ENCODE peak calls at places on chromosomes 7 and 10, in seven cellular contexts. One of them, this sample, is unnamed.

GRCh38 chr10:124701435-124701834 is 42.7 kb downstream of the FAM53B start:
- DNase-seq in epithelial cell of esophagus: no peak
- DNase-seq in AG10803: peak
- DNase-seq in thoracic aorta: peak
- DNase-seq in choroid plexus epithelial cell: peak
- DNase-seq in cardiac fibroblast: peak
- DNase-seq in tibial artery: peak
- DNase-seq in this sample: peak

GRCh38 chr7:151174246-151175046 is 7.0 kb upstream of the GBX1 start:
- DNase-seq in epithelial cell of esophagus: no peak
- DNase-seq in AG10803: no peak
- DNase-seq in thoracic aorta: no peak
- DNase-seq in choroid plexus epithelial cell: peak
- DNase-seq in cardiac fibroblast: peak
- DNase-seq in tibial artery: peak
- DNase-seq in this sample: peak

GRCh38 chr7:33395340-33395739 is 266.0 kb downstream of the BBS9 start:
- DNase-seq in epithelial cell of esophagus: no peak
- DNase-seq in AG10803: no peak
- DNase-seq in thoracic aorta: no peak
- DNase-seq in choroid plexus epithelial cell: peak
- DNase-seq in cardiac fibroblast: no peak
- DNase-seq in tibial artery: no peak
- DNase-seq in this sample: peak

GRCh38 chr10:23198610-23198939 is 6.5 kb downstream of the PTF1A start:
- DNase-seq in epithelial cell of esophagus: no peak
- DNase-seq in AG10803: no peak
- DNase-seq in thoracic aorta: no peak
- DNase-seq in choroid plexus epithelial cell: no peak
- DNase-seq in cardiac fibroblast: no peak
- DNase-seq in tibial artery: no peak
- DNase-seq in this sample: no peak

GRCh38 chr7:50275430-50275829 is 29.1 kb upstream of the IKZF1 start:
- DNase-seq in epithelial cell of esophagus: no peak
- DNase-seq in AG10803: no peak
- DNase-seq in thoracic aorta: no peak
- DNase-seq in choroid plexus epithelial cell: no peak
- DNase-seq in cardiac fibroblast: no peak
- DNase-seq in tibial artery: no peak
- DNase-seq in this sample: no peak

GRCh38 chr10:43377393-43377883 is 6.0 kb downstream of the FXYD4 start:
- DNase-seq in epithelial cell of esophagus: peak
- DNase-seq in AG10803: no peak
- DNase-seq in thoracic aorta: no peak
- DNase-seq in choroid plexus epithelial cell: no peak
- DNase-seq in cardiac fibroblast: no peak
- DNase-seq in tibial artery: peak
- DNase-seq in this sample: no peak

GRCh38 chr10:84226616-84227015 is 1.3 kb upstream of the LRIT2 start:
- DNase-seq in epithelial cell of esophagus: no peak
- DNase-seq in AG10803: no peak
- DNase-seq in thoracic aorta: no peak
- DNase-seq in choroid plexus epithelial cell: no peak
- DNase-seq in cardiac fibroblast: no peak
- DNase-seq in tibial artery: no peak
- DNase-seq in this sample: no peak

GRCh38 chr10:95906675-95907453 is 911 bp upstream of the CC2D2B start:
- DNase-seq in epithelial cell of esophagus: peak
- DNase-seq in AG10803: peak
- DNase-seq in thoracic aorta: peak
- DNase-seq in choroid plexus epithelial cell: peak
- DNase-seq in cardiac fibroblast: peak
- DNase-seq in tibial artery: peak
- DNase-seq in this sample: peak

GRCh38 chr10:85558533-85558932 is 808.1 kb downstream of the GRID1 start:
- DNase-seq in epithelial cell of esophagus: peak
- DNase-seq in AG10803: peak
- DNase-seq in thoracic aorta: no peak
- DNase-seq in choroid plexus epithelial cell: no peak
- DNase-seq in cardiac fibroblast: no peak
- DNase-seq in tibial artery: no peak
- DNase-seq in this sample: peak

GRCh38 chr10:76942556-76943416 is 694.8 kb downstream of the KCNMA1 start:
- DNase-seq in epithelial cell of esophagus: peak
- DNase-seq in AG10803: peak
- DNase-seq in thoracic aorta: no peak
- DNase-seq in choroid plexus epithelial cell: peak
- DNase-seq in cardiac fibroblast: peak
- DNase-seq in tibial artery: no peak
- DNase-seq in this sample: peak

GRCh38 chr10:69428138-69428537 is 11.4 kb upstream of the TACR2 start:
- DNase-seq in epithelial cell of esophagus: no peak
- DNase-seq in AG10803: no peak
- DNase-seq in thoracic aorta: no peak
- DNase-seq in choroid plexus epithelial cell: no peak
- DNase-seq in cardiac fibroblast: no peak
- DNase-seq in tibial artery: no peak
- DNase-seq in this sample: no peak

GRCh38 chr10:52216852-52217251 is 97.2 kb upstream of the DKK1 start:
- DNase-seq in epithelial cell of esophagus: peak
- DNase-seq in AG10803: peak
- DNase-seq in thoracic aorta: no peak
- DNase-seq in choroid plexus epithelial cell: peak
- DNase-seq in cardiac fibroblast: peak
- DNase-seq in tibial artery: no peak
- DNase-seq in this sample: peak

GRCh38 chr10:109277456-109277855 is 645.9 kb downstream of the XPNPEP1 start:
- DNase-seq in epithelial cell of esophagus: no peak
- DNase-seq in AG10803: peak
- DNase-seq in thoracic aorta: no peak
- DNase-seq in choroid plexus epithelial cell: no peak
- DNase-seq in cardiac fibroblast: peak
- DNase-seq in tibial artery: no peak
- DNase-seq in this sample: no peak

GRCh38 chr7:83465643-83466042 is 183.3 kb downstream of the SEMA3E start:
- DNase-seq in epithelial cell of esophagus: no peak
- DNase-seq in AG10803: no peak
- DNase-seq in thoracic aorta: no peak
- DNase-seq in choroid plexus epithelial cell: no peak
- DNase-seq in cardiac fibroblast: no peak
- DNase-seq in tibial artery: no peak
- DNase-seq in this sample: no peak

GRCh38 chr10:117480097-117480496 is 62.4 kb upstream of the EMX2 start:
- DNase-seq in epithelial cell of esophagus: no peak
- DNase-seq in AG10803: no peak
- DNase-seq in thoracic aorta: no peak
- DNase-seq in choroid plexus epithelial cell: no peak
- DNase-seq in cardiac fibroblast: no peak
- DNase-seq in tibial artery: no peak
- DNase-seq in this sample: no peak

GRCh38 chr10:117476716-117477115 is 65.8 kb upstream of the EMX2 start:
- DNase-seq in epithelial cell of esophagus: no peak
- DNase-seq in AG10803: peak
- DNase-seq in thoracic aorta: no peak
- DNase-seq in choroid plexus epithelial cell: no peak
- DNase-seq in cardiac fibroblast: no peak
- DNase-seq in tibial artery: no peak
- DNase-seq in this sample: no peak

GRCh38 chr10:117476281-117476680 is 66.3 kb upstream of the EMX2 start:
- DNase-seq in epithelial cell of esophagus: no peak
- DNase-seq in AG10803: peak
- DNase-seq in thoracic aorta: no peak
- DNase-seq in choroid plexus epithelial cell: no peak
- DNase-seq in cardiac fibroblast: no peak
- DNase-seq in tibial artery: no peak
- DNase-seq in this sample: no peak

GRCh38 chr10:117477241-117477947 is 65.2 kb upstream of the EMX2 start:
- DNase-seq in epithelial cell of esophagus: no peak
- DNase-seq in AG10803: peak
- DNase-seq in thoracic aorta: no peak
- DNase-seq in choroid plexus epithelial cell: no peak
- DNase-seq in cardiac fibroblast: no peak
- DNase-seq in tibial artery: peak
- DNase-seq in this sample: no peak

GRCh38 chr10:117477961-117478670 is 64.4 kb upstream of the EMX2 start:
- DNase-seq in epithelial cell of esophagus: peak
- DNase-seq in AG10803: peak
- DNase-seq in thoracic aorta: no peak
- DNase-seq in choroid plexus epithelial cell: peak
- DNase-seq in cardiac fibroblast: peak
- DNase-seq in tibial artery: no peak
- DNase-seq in this sample: peak
- TF ChIP-seq CTCF in epithelial cell of esophagus: peak
- TF ChIP-seq CTCF in AG10803: peak
- TF ChIP-seq CTCF in thoracic aorta: no peak
- TF ChIP-seq CTCF in choroid plexus epithelial cell: peak
- TF ChIP-seq CTCF in cardiac fibroblast: no peak
- TF ChIP-seq CTCF in tibial artery: no peak
- TF ChIP-seq CTCF in this sample: peak

DNA sequence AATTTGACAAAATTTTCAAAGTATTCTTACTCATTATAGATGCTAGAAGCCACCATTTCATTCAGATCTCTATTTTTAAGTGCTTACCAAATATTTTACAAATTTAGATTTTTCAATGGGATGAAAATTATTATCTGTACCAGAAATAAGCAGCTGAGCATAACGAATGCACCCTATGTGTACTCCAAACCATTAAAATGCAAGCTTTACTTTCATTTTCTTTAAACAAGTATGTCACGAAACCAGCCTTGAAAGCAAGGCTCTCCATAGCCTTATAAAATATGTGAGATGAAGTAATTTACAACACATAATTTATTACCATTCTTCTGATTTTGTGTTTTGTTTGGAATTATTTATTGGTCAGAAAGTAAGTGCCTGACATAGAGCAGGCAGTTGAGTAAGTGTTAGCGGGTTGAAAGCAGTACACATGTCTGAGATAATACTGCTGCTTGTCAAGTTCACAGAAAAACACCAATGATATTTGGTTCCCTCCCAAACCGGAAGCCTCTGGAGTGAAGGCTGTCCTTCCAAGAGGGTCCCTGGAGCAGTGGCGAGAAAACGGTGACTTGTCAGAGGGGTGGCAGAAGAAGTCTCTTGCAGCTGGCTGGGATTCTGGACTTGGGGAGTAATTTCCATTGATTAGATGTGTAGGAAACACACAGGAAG is 322.7 kb upstream of the PFKP start:
- DNase-seq in epithelial cell of esophagus: no peak
- DNase-seq in AG10803: no peak
- DNase-seq in thoracic aorta: no peak
- DNase-seq in choroid plexus epithelial cell: no peak
- DNase-seq in cardiac fibroblast: no peak
- DNase-seq in tibial artery: no peak
- DNase-seq in this sample: no peak
- H3K4me3 ChIP-seq in epithelial cell of esophagus: no peak
- H3K4me3 ChIP-seq in AG10803: no peak
- H3K4me3 ChIP-seq in thoracic aorta: peak
- H3K4me3 ChIP-seq in choroid plexus epithelial cell: no peak
- H3K4me3 ChIP-seq in cardiac fibroblast: no peak
- H3K4me3 ChIP-seq in tibial artery: peak
- H3K4me3 ChIP-seq in this sample: no peak

GRCh38 chr10:123024540-123024939 is 15.7 kb downstream of the ACADSB start:
- DNase-seq in epithelial cell of esophagus: no peak
- DNase-seq in AG10803: no peak
- DNase-seq in thoracic aorta: no peak
- DNase-seq in choroid plexus epithelial cell: no peak
- DNase-seq in cardiac fibroblast: no peak
- DNase-seq in tibial artery: no peak
- DNase-seq in this sample: no peak
- TF ChIP-seq CTCF in epithelial cell of esophagus: no peak
- TF ChIP-seq CTCF in AG10803: no peak
- TF ChIP-seq CTCF in thoracic aorta: no peak
- TF ChIP-seq CTCF in choroid plexus epithelial cell: no peak
- TF ChIP-seq CTCF in cardiac fibroblast: no peak
- TF ChIP-seq CTCF in tibial artery: no peak
- TF ChIP-seq CTCF in this sample: no peak

GRCh38 chr7:21945374-21946227 is at the start of gene CDCA7L:
- DNase-seq in epithelial cell of esophagus: peak
- DNase-seq in AG10803: peak
- DNase-seq in thoracic aorta: no peak
- DNase-seq in choroid plexus epithelial cell: peak
- DNase-seq in cardiac fibroblast: peak
- DNase-seq in tibial artery: peak
- DNase-seq in this sample: peak
- H3K4me3 ChIP-seq in epithelial cell of esophagus: peak
- H3K4me3 ChIP-seq in AG10803: peak
- H3K4me3 ChIP-seq in thoracic aorta: peak
- H3K4me3 ChIP-seq in choroid plexus epithelial cell: peak
- H3K4me3 ChIP-seq in cardiac fibroblast: peak
- H3K4me3 ChIP-seq in tibial artery: peak
- H3K4me3 ChIP-seq in this sample: peak

DNA sequence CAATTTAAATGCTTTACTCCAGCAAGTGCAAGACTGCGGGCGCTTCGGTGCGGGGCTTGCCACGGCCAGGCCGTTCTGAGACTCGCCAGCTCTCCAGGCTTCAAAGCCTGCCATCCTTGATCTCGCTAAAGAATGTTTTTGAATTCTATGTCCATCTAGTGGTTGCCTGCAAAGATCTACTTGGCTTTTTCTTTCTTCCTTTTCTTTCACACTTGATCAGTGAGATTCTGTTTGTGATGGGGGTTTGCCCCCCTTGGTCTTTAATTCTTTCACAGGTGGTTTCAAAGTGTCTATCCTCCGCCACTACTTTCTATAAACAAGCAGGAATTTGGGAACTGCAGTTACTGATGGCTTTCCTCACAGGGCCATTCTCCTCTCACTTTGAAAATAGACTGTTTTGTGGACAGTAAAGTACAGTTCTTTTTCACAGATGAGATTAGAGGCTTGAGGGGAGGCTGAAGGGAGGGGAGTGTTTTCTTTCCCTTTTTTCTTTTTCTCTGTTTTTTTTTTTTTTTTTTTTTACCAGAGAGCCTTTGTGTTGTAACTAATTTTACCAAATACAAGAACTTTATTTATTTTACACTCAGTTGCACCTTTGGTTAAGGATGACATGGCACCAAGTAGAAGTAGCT is 15.2 kb upstream of the FBXW4 start:
- DNase-seq in epithelial cell of esophagus: no peak
- DNase-seq in AG10803: no peak
- DNase-seq in thoracic aorta: no peak
- DNase-seq in choroid plexus epithelial cell: peak
- DNase-seq in cardiac fibroblast: no peak
- DNase-seq in tibial artery: no peak
- DNase-seq in this sample: no peak
- TF ChIP-seq CTCF in epithelial cell of esophagus: no peak
- TF ChIP-seq CTCF in AG10803: no peak
- TF ChIP-seq CTCF in thoracic aorta: no peak
- TF ChIP-seq CTCF in choroid plexus epithelial cell: peak
- TF ChIP-seq CTCF in cardiac fibroblast: peak
- TF ChIP-seq CTCF in tibial artery: no peak
- TF ChIP-seq CTCF in this sample: no peak